ENCODE peak calls at places on chromosomes 5 and 9, in eight cellular contexts. K is ureter, L is iPS-NIHi11, S is NCI-H1092 treated with DMSO at 0.1 percent for 48 hours, G is brain microvascular endothelial cell, F is IMR-90, E is MCF 10A, X is colonic mucosa. M is an unnamed sample.

GRCh38 chr5:93604119-93604963 is 21.3 kb downstream of the NR2F1 start:
- DNase-seq in K (no peak), L (no peak), S (no peak), G (no peak), F (peak), E (no peak), X (no peak), M (no peak)

GRCh38 chr5:107955321-107955720 is 284.6 kb upstream of the EFNA5 start:
- DNase-seq in K (no peak), L (no peak), S (no peak), G (no peak), F (no peak), E (no peak), X (no peak), M (no peak)

GRCh38 chr9:135098400-135099105 is 11.1 kb downstream of the OLFM1 start:
- DNase-seq in K (no peak), L (peak), S (no peak), G (no peak), F (no peak), E (peak), X (no peak), M (peak)

GRCh38 chr5:154646841-154647759 is 108.1 kb upstream of the LARP1 start:
- DNase-seq in K (no peak), L (peak), S (no peak), G (no peak), F (peak), E (no peak), X (peak), M (peak)

GRCh38 chr9:138114501-138115245 is 237.1 kb downstream of the CACNA1B start:
- DNase-seq in K (no peak), L (no peak), S (no peak), G (no peak), F (no peak), E (no peak), X (no peak), M (no peak)

GRCh38 chr9:131407717-131408195 is 13.9 kb downstream of the PRRC2B start:
- DNase-seq in K (no peak), L (peak), S (no peak), G (no peak), F (no peak), E (peak), X (no peak), M (no peak)

GRCh38 chr9:130328349-130328801 is 62.8 kb downstream of the HMCN2 start:
- DNase-seq in K (peak), L (no peak), S (no peak), G (no peak), F (peak), E (no peak), X (peak), M (peak)

GRCh38 chr9:8622222-8622802 is 822.7 kb upstream of the DMAC1 start:
- DNase-seq in K (no peak), L (no peak), S (no peak), G (no peak), F (no peak), E (no peak), X (no peak), M (no peak)

GRCh38 chr9:99137225-99137624 is 32.3 kb downstream of the TGFBR1 start:
- DNase-seq in K (no peak), L (no peak), S (no peak), G (no peak), F (no peak), E (no peak), X (no peak), M (no peak)

GRCh38 chr5:179184521-179185050 is 124.4 kb downstream of the ZNF354C start:
- DNase-seq in K (no peak), L (no peak), S (no peak), G (no peak), F (no peak), E (no peak), X (no peak), M (no peak)

GRCh38 chr5:147925020-147925419 is 18.7 kb upstream of the C5orf46 start:
- DNase-seq in K (no peak), L (no peak), S (no peak), G (no peak), F (no peak), E (no peak), X (no peak), M (no peak)

GRCh38 chr5:14516901-14517300 is 64.7 kb upstream of the OTULINL start:
- DNase-seq in K (no peak), L (no peak), S (no peak), G (no peak), F (no peak), E (no peak), X (no peak), M (no peak)

GRCh38 chr5:36744678-36745659 is 131.6 kb upstream of the NIPBL start:
- DNase-seq in K (peak), L (peak), S (peak), G (peak), F (peak), E (peak), X (peak), M (peak)

GRCh38 chr5:31598640-31599611 is 40.0 kb upstream of the PDZD2 start:
- DNase-seq in K (no peak), L (peak), S (no peak), G (no peak), F (no peak), E (no peak), X (no peak), M (no peak)

GRCh38 chr5:93883459-93883858 is 142.1 kb upstream of the POU5F2 start:
- DNase-seq in K (no peak), L (peak), S (no peak), G (no peak), F (no peak), E (peak), X (no peak), M (no peak)

GRCh38 chr5:153782589-153783238 is 256.0 kb downstream of the FAM114A2 start:
- DNase-seq in K (no peak), L (peak), S (no peak), G (peak), F (peak), E (no peak), X (no peak), M (no peak)

GRCh38 chr9:128146591-128147120 is 2.6 kb upstream of the LCN2 start:
- DNase-seq in K (no peak), L (no peak), S (no peak), G (no peak), F (no peak), E (no peak), X (no peak), M (no peak)

GRCh38 chr9:38417003-38417965 is 7.0 kb downstream of the IGFBPL1 start:
- DNase-seq in K (no peak), L (peak), S (peak), G (no peak), F (no peak), E (peak), X (peak), M (peak)

GRCh38 chr5:72463499-72464052 is 43.6 kb downstream of the ZNF366 start:
- DNase-seq in K (no peak), L (no peak), S (no peak), G (no peak), F (no peak), E (no peak), X (no peak), M (no peak)

GRCh38 chr5:61447780-61448495 is 115.9 kb downstream of the ZSWIM6 start:
- DNase-seq in K (no peak), L (no peak), S (no peak), G (no peak), F (no peak), E (no peak), X (no peak), M (no peak)

GRCh38 chr5:141869514-141869913 is 8.7 kb downstream of the PCDH1 start:
- DNase-seq in K (peak), L (no peak), S (no peak), G (no peak), F (no peak), E (no peak), X (peak), M (peak)

GRCh38 chr5:42583322-42583721 is 160.1 kb downstream of the GHR start:
- DNase-seq in K (peak), L (peak), S (peak), G (peak), F (peak), E (peak), X (peak), M (peak)

GRCh38 chr9:30120654-30121053 is 2263.8 kb upstream of the ACO1 start:
- DNase-seq in K (no peak), L (no peak), S (no peak), G (no peak), F (no peak), E (no peak), X (no peak), M (peak)

GRCh38 chr9:124035001-124035650 is 23.6 kb downstream of the LHX2 start:
- DNase-seq in K (no peak), L (no peak), S (no peak), G (no peak), F (no peak), E (no peak), X (no peak), M (no peak)

GRCh38 chr5:68467791-68468190 is 252.2 kb downstream of the PIK3R1 start:
- DNase-seq in K (no peak), L (no peak), S (no peak), G (no peak), F (no peak), E (no peak), X (peak), M (peak)